ENCODE peak calls at places on chromosome 13, in four cellular contexts. F is GDM1; L is psoas muscle; I is central memory CD8-positive, alpha-beta T cell. Y is an unnamed sample.

GRCh38 chr13:50581586-50582196 is 261.8 kb downstream of the DLEU7 start:
- DNase-seq in I (no peak), F (no peak), L (no peak), Y (no peak)

GRCh38 chr13:110182461-110182860 is 124.5 kb downstream of the COL4A1 start:
- DNase-seq in F (no peak), L (no peak), I (no peak), Y (no peak)

GRCh38 chr13:46595136-46595917 is 42.4 kb downstream of the LRCH1 start:
- DNase-seq in F (no peak), L (no peak), I (no peak), Y (no peak)

GRCh38 chr13:43686557-43686956 is 100.2 kb downstream of the ENOX1 start:
- DNase-seq in I (no peak), L (peak; percentile 44), F (no peak), Y (no peak)

GRCh38 chr13:29254971-29255370 is 340.5 kb downstream of the SLC7A1 start:
- DNase-seq in L (no peak), I (no peak), F (no peak), Y (no peak)

GRCh38 chr13:44874886-44875630 is 114.2 kb downstream of the NUFIP1 start:
- DNase-seq in F (no peak), I (no peak), L (no peak), Y (no peak)

GRCh38 chr13:24168980-24169379 is 8.5 kb downstream of the SPATA13 start:
- DNase-seq in F (no peak), L (no peak), I (no peak), Y (no peak)

GRCh38 chr13:42532561-42533335 is 41.2 kb upstream of the TNFSF11 start:
- DNase-seq in I (no peak), F (no peak), L (no peak), Y (peak; percentile 16)

GRCh38 chr13:40613192-40613818 is 53.1 kb downstream of the FOXO1 start:
- DNase-seq in I (peak; percentile 33), L (no peak), F (peak; percentile 69), Y (peak; percentile 30)

GRCh38 chr13:43411741-43412140 is 375.0 kb downstream of the ENOX1 start:
- DNase-seq in I (no peak), F (no peak), L (peak; percentile 26), Y (no peak)

GRCh38 chr13:64912141-64912540 is 2318.0 kb downstream of the PCDH9 start:
- DNase-seq in F (no peak), I (no peak), L (no peak), Y (no peak)

GRCh38 chr13:50993908-50994307 is 84.3 kb downstream of the RNASEH2B start:
- DNase-seq in I (no peak), F (no peak), L (no peak), Y (no peak)